ENCODE peak calls at places on chromosomes 3 and 15, in nine cellular contexts. K is pancreas, Y is AG09309, D is Peyer's patch, G is adrenal gland, V is cardiac fibroblast, L is WERI-Rb-1, F is AG04450, H is fibroblast of lung. X is an unnamed sample.

GRCh38 chr3:38247366-38248035 is 18.1 kb upstream of the SLC22A13 start:
- DNase-seq in K (no peak), F (peak), H (peak), D (no peak), Y (peak), G (peak), V (peak), L (peak), X (peak)

GRCh38 chr15:73887481-73887880 is 14.1 kb downstream of the TBC1D21 start:
- DNase-seq in G (no peak), V (no peak), F (no peak), Y (no peak), L (no peak), K (no peak), H (no peak), D (no peak), X (no peak)

GRCh38 chr3:28348286-28348636 is 260 bp upstream of the ZCWPW2 start:
- DNase-seq in V (no peak), L (no peak), G (peak), F (no peak), H (no peak), K (no peak), Y (peak), D (no peak), X (no peak)

GRCh38 chr3:172202797-172203196 is 163.4 kb downstream of the FNDC3B start:
- DNase-seq in K (no peak), Y (no peak), L (no peak), G (no peak), V (no peak), D (no peak), H (no peak), F (no peak), X (no peak)

GRCh38 chr3:32913790-32914446 is 37.5 kb upstream of the CCR4 start:
- DNase-seq in G (no peak), D (no peak), K (no peak), F (no peak), H (peak), V (peak), L (no peak), Y (peak), X (no peak)

GRCh38 chr3:161800985-161801559 is 304.5 kb downstream of the OTOL1 start:
- DNase-seq in D (no peak), F (no peak), G (no peak), V (no peak), L (no peak), H (no peak), K (no peak), Y (no peak), X (no peak)

GRCh38 chr3:9238727-9239295 is 10.6 kb downstream of the SRGAP3 start:
- DNase-seq in V (no peak), F (no peak), Y (no peak), H (no peak), L (no peak), D (no peak), K (no peak), G (no peak), X (no peak)

GRCh38 chr15:94266000-94266399 is 34.6 kb downstream of the MCTP2 start:
- DNase-seq in H (no peak), V (no peak), F (no peak), D (no peak), Y (no peak), L (no peak), K (no peak), G (no peak), X (peak)

GRCh38 chr3:107222927-107223326 is 154.3 kb upstream of the CCDC54 start:
- DNase-seq in V (peak), L (no peak), F (no peak), D (no peak), Y (peak), G (no peak), K (no peak), H (peak), X (no peak)

GRCh38 chr3:58567251-58567515 is 10.0 kb downstream of the FAM107A start:
- DNase-seq in K (peak), F (no peak), G (peak), L (no peak), D (no peak), H (no peak), V (no peak), Y (no peak), X (no peak)

GRCh38 chr3:168124791-168125190 is 29.1 kb upstream of the GOLIM4 start:
- DNase-seq in Y (no peak), G (no peak), D (no peak), K (no peak), L (no peak), H (no peak), F (no peak), V (no peak), X (no peak)

GRCh38 chr3:30644615-30645014 is 38.2 kb downstream of the TGFBR2 start:
- DNase-seq in G (peak), H (peak), F (peak), D (no peak), V (peak), L (no peak), Y (peak), K (no peak), X (peak)
- TF ChIP-seq CTCF in G (no peak), H (no peak), F (no peak), D (no peak), V (no peak), L (no peak), Y (no peak), K (no peak), X (no peak)

DNA sequence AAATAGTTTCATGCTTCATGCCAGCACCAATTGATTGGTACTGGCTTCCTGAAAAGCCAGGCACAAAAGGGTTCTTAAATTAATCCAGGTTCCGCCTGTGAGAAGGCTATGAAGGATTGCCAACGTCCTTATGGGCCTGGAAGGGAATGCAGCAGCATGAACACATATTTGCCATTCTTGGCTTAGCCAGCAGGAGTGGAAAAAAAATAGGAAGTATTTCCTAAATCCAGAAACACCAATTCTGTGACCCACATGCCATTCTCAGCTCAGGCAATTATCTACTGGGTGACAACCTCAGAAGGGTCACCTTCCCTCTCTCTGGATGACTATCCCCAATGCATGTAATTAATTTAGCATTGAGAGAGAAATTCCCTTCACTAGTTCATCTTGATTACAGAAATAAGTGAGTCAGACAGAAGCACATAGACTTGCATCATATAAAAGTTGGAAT is 36.0 kb downstream of the ADAMTS9 start:
- DNase-seq in D (no peak), K (no peak), G (no peak), F (no peak), V (peak), H (peak), L (no peak), Y (no peak), X (no peak)
- TF ChIP-seq CTCF in D (no peak), K (no peak), G (no peak), F (no peak), V (no peak), H (peak), L (no peak), Y (no peak), X (no peak)

DNA sequence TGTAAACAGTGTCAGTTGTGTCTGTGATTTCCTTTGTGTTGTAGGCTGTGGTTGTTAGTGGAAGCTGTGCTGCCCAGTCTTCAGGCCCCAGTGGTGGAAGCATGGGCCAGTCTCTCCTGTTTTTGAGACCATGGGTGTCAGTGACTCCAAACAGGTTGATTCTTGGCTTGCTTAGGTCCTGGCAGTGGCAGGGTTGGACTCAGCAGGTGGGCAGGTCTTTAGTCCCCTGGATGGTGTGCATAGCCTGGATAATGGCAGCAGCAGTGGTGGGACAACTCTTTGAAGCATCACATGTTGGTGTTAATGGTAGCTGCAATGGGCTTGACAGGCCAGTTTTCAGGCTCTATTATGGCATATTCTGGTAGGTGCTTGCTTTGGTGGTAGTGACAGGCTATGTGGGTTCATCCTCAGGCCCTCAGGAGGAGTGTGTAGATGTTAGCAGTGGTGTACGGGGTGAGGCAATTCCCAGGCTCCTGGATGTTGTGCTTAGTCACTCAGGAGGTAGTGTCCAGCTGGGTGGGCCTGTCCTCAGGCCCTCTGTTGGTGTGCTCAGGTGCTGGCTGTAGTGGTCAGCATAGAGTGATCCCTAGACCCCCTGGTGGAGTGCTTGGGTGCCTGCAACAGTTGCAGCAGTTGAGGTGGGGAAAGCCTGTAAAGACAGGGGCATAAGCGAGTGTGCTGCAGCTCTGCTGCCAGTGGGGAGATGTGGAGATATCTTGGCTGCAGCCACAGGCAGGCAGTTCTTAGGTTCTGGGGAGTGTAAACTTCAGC is 596.7 kb downstream of the PDCD6IP start:
- DNase-seq in G (no peak), D (no peak), Y (no peak), K (no peak), L (peak), V (no peak), F (no peak), H (no peak), X (no peak)
- TF ChIP-seq CTCF in G (no peak), D (no peak), Y (no peak), K (no peak), L (peak), V (no peak), F (no peak), H (no peak), X (no peak)

DNA sequence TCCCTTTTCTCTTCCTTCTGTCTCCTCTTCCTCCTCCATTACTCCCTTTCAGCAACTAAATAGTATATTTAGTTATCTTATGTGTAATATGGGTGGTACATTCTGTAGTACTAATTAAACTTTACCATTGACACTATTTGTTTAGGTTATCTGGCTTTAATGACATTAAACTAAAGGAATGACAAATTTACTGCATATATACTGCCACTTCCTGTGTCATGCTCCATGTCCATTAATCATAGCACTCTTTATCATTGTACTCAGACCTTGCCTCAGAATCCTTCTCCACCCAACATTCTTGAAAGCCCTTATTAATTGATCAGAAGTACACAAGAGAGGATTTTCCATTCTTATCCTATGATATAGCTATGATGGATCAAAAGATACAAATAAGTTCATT is 244.2 kb downstream of the NAALADL2 start:
- DNase-seq in F (no peak), V (no peak), L (no peak), D (no peak), H (no peak), Y (no peak), K (no peak), G (no peak), X (no peak)
- TF ChIP-seq CTCF in F (no peak), V (no peak), L (no peak), D (no peak), H (no peak), Y (no peak), K (no peak), G (no peak), X (no peak)

X was measured in A673.